ENCODE peak calls at places on chromosomes 5 and 9, in eight cellular contexts. X, L, I, B, S, C, N and H are unnamed samples.

GRCh38 chr9:133440884-133441283 is 18.7 kb downstream of the ADAMTS13 start:
- DNase-seq in C (no peak), X (no peak), B (no peak), I (no peak), L (no peak), S (no peak), N (no peak), H (no peak)

GRCh38 chr5:663436-664342 is 29.5 kb downstream of the TPPP start:
- DNase-seq in C (no peak), I (no peak), N (no peak), S (no peak), B (no peak), L (no peak), X (no peak), H (no peak)

GRCh38 chr9:75918909-75919308 is 28.4 kb downstream of the PCSK5 start:
- DNase-seq in N (no peak), B (no peak), I (no peak), X (no peak), S (no peak), L (no peak), C (no peak), H (no peak)

GRCh38 chr5:150000990-150001659 is 586 bp downstream of the HMGXB3 start:
- DNase-seq in B (peak), L (no peak), I (peak), X (peak), S (peak), C (peak), N (peak), H (peak)

GRCh38 chr5:180593446-180594206 is 2.3 kb upstream of the SCGB3A1 start:
- DNase-seq in B (no peak), L (no peak), S (no peak), N (no peak), I (no peak), X (no peak), C (no peak), H (no peak)

GRCh38 chr9:21381752-21382339 is 3.4 kb downstream of the IFNA2 start:
- DNase-seq in S (no peak), C (peak), X (no peak), I (no peak), B (no peak), L (no peak), N (no peak), H (no peak)

GRCh38 chr5:59596586-59597348 is 296.8 kb downstream of the PDE4D start:
- DNase-seq in N (no peak), B (peak), X (no peak), C (no peak), S (peak), I (no peak), L (no peak), H (no peak)

GRCh38 chr5:42948961-42949347 is 91.2 kb downstream of the ANXA2R start:
- DNase-seq in X (no peak), N (no peak), C (no peak), S (no peak), B (peak), L (no peak), I (no peak), H (no peak)

GRCh38 chr5:139740138-139740992 is 55.2 kb upstream of the PSD2 start:
- DNase-seq in N (no peak), I (no peak), L (no peak), C (no peak), X (no peak), B (no peak), S (no peak), H (no peak)

GRCh38 chr5:97229196-97229595 is 46.1 kb upstream of the RIOK2 start:
- DNase-seq in N (no peak), X (no peak), S (no peak), B (no peak), I (no peak), L (no peak), C (no peak), H (no peak)

GRCh38 chr5:127634007-127634406 is 14.9 kb upstream of the CTXN3 start:
- DNase-seq in S (no peak), I (no peak), B (no peak), L (no peak), C (no peak), X (no peak), N (no peak), H (no peak)

GRCh38 chr9:92740446-92740961 is 24.1 kb downstream of the BICD2 start:
- DNase-seq in L (no peak), I (no peak), N (no peak), X (peak), C (no peak), B (no peak), S (no peak), H (no peak)

GRCh38 chr5:175247146-175247545 is 196.8 kb downstream of the DRD1 start:
- DNase-seq in B (peak), N (no peak), L (no peak), S (no peak), X (no peak), I (no peak), C (no peak), H (no peak)

GRCh38 chr9:134180786-134181647 is 16.7 kb upstream of the RNU6ATAC start:
- DNase-seq in I (no peak), S (no peak), B (no peak), L (no peak), N (no peak), C (no peak), X (peak), H (no peak)

GRCh38 chr5:38589629-38590028 is 33.2 kb upstream of the LIFR start:
- DNase-seq in I (no peak), N (no peak), X (no peak), B (no peak), L (no peak), S (no peak), C (no peak), H (no peak)

GRCh38 chr5:131264453-131265200 is 774 bp downstream of the CDC42SE2 start:
- DNase-seq in I (peak), X (peak), B (peak), N (no peak), C (peak), L (peak), S (peak), H (no peak)

GRCh38 chr9:120337131-120337530 is 242.8 kb downstream of the CDK5RAP2 start:
- DNase-seq in N (no peak), S (no peak), X (no peak), C (no peak), B (no peak), L (no peak), I (no peak), H (no peak)

GRCh38 chr5:73917433-73917832 is 291.4 kb downstream of the ARHGEF28 start:
- DNase-seq in I (no peak), N (no peak), L (no peak), S (no peak), X (peak), B (no peak), C (no peak), H (no peak)

GRCh38 chr9:105251733-105252404 is 7.4 kb downstream of the SLC44A1 start:
- DNase-seq in I (no peak), N (no peak), X (no peak), C (no peak), S (no peak), L (no peak), B (no peak), H (no peak)